ENCODE peak calls at places on chromosomes 13 and 19, in five cellular contexts. M is tibial artery, H is H9, X is AG10803, S is WTC11. L is an unnamed sample.

GRCh38 chr19:918481-919156 is 1.5 kb downstream of the KISS1R start:
- DNase-seq in M (no peak), H (no peak), X (no peak), S (peak), L (peak)

GRCh38 chr13:28539625-28540286 is 44.8 kb upstream of the FLT1 start:
- DNase-seq in M (no peak), H (no peak), X (no peak), S (no peak), L (no peak)

GRCh38 chr19:18379803-18380747 is 5.9 kb upstream of the GDF15 start:
- DNase-seq in M (peak), H (peak), X (peak), S (peak), L (no peak)

GRCh38 chr13:25928941-25929505 is 122.8 kb downstream of the SHISA2 start:
- DNase-seq in M (no peak), H (no peak), X (no peak), S (no peak), L (no peak)

GRCh38 chr13:24112791-24113190 is 47.7 kb upstream of the SPATA13 start:
- DNase-seq in M (no peak), H (no peak), X (no peak), S (no peak), L (no peak)

GRCh38 chr13:52955505-52955904 is 73.1 kb upstream of the OLFM4 start:
- DNase-seq in M (no peak), H (peak), X (no peak), S (peak), L (no peak)

GRCh38 chr13:99995503-99996176 is 14.1 kb downstream of the ZIC2 start:
- DNase-seq in M (no peak), H (no peak), X (no peak), S (no peak), L (no peak)

GRCh38 chr13:26784704-26785639 is 24.4 kb upstream of the GPR12 start:
- DNase-seq in M (no peak), H (peak), X (no peak), S (peak), L (peak)

DNA sequence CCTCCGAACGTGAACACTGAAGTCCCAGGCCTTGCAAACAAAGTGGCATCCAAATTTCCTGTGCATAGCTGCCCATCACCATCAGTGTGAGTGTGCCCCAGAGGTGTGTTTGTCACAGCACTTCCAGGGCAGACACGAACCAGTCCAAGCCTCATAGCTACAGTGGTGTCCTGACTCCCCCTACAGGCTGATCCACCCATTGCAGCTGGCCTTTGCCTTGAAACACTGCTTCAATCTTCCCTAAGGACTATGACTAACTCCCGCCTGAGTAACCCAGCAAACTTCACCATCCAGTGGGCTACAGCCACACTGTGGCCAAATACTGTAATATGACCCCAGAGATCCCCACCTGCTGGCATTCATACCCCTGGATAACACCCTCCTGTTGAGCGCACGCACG is 3.9 kb downstream of the ZNF266 start:
- DNase-seq in M (no peak), H (peak), X (no peak), S (peak), L (peak)
- TF ChIP-seq CTCF in M (no peak), H (peak), X (peak), S (peak), L (peak)

DNA sequence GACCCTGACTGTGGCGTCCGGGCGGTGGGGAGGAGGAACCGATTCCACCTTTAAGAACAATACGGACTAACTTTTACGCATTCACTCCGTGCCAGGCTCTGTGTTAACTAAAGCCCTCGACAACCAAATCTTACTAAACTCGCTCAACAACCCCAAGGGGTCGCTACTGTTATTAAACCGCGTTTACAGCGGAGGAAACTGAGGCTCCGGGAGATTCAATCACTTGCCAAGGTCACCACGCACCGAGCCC is 1.2 kb downstream of the SAMD1 start:
- DNase-seq in M (no peak), H (no peak), X (no peak), S (no peak), L (no peak)
- TF ChIP-seq CTCF in M (no peak), H (peak), X (peak), S (no peak), L (no peak)

DNA sequence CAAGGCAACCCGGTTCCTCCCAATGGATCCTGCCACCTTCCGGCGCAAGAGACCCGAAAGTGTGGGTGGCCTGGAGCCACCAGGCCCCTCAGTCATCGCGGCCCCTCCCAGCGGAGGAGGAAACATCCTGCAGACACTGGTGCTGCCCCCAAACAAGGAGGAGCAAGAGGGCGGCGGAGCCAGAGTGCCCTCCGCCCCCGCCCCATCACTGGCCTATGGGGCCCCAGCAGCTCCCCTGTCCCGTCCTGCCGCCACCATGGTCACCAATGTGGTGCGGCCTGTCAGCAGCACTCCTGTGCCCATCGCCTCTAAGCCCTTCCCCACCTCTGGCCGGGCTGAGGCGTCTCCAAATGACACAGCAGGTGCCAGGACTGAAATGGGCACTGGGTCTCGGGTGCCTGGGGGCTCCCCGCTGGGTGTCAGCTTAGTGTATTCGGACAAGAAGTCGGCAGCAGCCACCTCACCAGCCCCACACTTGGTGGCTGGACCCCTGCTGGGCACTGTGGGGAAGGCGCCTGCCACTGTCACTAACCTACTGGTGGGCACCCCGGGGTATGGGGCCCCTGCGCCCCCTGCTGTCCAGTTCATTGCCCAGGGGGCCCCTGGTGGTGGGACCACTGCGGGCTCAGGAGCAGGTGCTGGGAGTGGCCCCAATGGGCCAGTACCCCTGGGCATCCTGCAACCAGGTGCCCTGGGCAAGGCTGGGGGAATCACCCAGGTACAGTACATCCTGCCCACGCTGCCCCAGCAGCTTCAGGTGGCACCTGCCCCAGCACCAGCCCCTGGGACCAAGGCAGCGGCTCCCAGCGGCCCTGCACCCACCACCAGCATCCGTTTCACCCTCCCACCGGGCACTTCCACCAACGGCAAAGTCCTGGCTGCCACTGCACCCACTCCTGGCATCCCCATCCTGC is 11.2 kb upstream of the PRR19 start:
- DNase-seq in M (no peak), H (peak), X (no peak), S (no peak), L (peak)
- TF ChIP-seq CTCF in M (peak), H (peak), X (peak), S (peak), L (peak)

GRCh38 chr19:14310055-14310454 is 71.2 kb upstream of the ADGRE5 start:
- DNase-seq in M (no peak), H (no peak), X (no peak), S (no peak), L (no peak)

GRCh38 chr19:14318873-14319272 is 62.4 kb upstream of the ADGRE5 start:
- DNase-seq in M (no peak), H (peak), X (no peak), S (peak), L (peak)

GRCh38 chr19:14317157-14317556 is 64.1 kb upstream of the ADGRE5 start:
- DNase-seq in M (no peak), H (no peak), X (no peak), S (no peak), L (no peak)

GRCh38 chr19:14320253-14320652 is 61.0 kb upstream of the ADGRE5 start:
- DNase-seq in M (no peak), H (no peak), X (no peak), S (no peak), L (no peak)

DNA sequence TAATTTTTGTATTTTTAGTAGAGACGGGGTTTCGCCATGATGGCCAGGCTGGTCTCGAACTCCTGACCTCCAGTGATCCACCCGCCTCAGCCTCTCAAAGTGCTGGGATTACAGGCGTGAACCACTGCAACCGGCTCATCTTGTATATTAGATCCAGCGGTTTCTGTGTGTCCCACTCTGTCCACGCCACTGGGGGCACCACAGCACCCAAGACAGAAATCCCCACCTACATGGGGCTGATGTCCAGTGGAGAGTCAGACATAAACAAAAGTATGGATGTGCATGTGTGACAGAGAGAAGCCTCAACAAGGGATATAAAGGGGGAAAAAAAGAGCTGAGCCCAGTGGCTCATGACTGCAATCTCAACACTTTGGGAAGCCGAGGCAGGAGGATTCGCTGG is 65.8 kb upstream of the ADGRE5 start:
- DNase-seq in M (no peak), H (no peak), X (no peak), S (no peak), L (no peak)
- TF ChIP-seq CTCF in M (no peak), H (peak), X (peak), S (no peak), L (no peak)

DNA sequence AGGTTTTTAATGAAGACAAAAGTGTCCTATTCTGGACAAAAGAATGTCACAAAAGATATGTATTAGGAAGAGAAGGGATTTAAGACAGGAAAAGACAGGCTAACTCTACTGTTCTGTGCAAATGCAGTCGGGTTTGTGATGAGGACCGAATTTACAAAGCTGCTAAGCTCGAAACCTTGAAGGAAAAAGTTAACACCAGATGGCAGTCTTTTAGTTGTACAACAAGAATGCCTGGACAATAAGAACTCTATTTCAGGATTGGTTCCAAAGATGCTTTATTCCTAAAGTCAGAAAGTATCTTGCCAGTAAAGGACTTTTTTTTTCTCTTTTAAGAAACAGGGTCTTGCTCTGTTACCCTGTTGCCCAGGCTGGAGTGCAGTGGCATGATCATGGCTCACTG is 51.1 kb downstream of the HS6ST3 start:
- DNase-seq in M (no peak), H (no peak), X (peak), S (no peak), L (no peak)
- TF ChIP-seq CTCF in M (no peak), H (peak), X (peak), S (no peak), L (peak)

GRCh38 chr13:34719060-34719875 is 222.8 kb upstream of the NBEA start:
- DNase-seq in M (no peak), H (no peak), X (no peak), S (no peak), L (no peak)

GRCh38 chr13:34722931-34723330 is 219.1 kb upstream of the NBEA start:
- DNase-seq in M (no peak), H (no peak), X (no peak), S (no peak), L (no peak)

GRCh38 chr13:34720618-34721017 is 221.5 kb upstream of the NBEA start:
- DNase-seq in M (no peak), H (no peak), X (no peak), S (no peak), L (no peak)

GRCh38 chr13:34721631-34722144 is 220.4 kb upstream of the NBEA start:
- DNase-seq in M (no peak), H (no peak), X (no peak), S (no peak), L (no peak)
- TF ChIP-seq CTCF in M (no peak), H (no peak), X (no peak), S (no peak), L (no peak)

L was measured in nephron progenitor cell.